ENCODE peak calls at places on chromosomes 3 and 15, in five cellular contexts. One of them, this sample, is unnamed.

GRCh38 chr3:86814918-86815655 is 175.9 kb downstream of the VGLL3 start:
- DNase-seq in activated CD4-positive, alpha-beta T cell treated with anti-CD3 and anti-CD28 coated beads, Interleukin-2, amount 50 U/mL, for 1 hour: no peak
- DNase-seq in astrocyte of the spinal cord: peak
- DNase-seq in fibroblast of mammary gland: no peak
- DNase-seq in activated naive CD4-positive, alpha-beta T cell treated with anti-CD3 and anti-CD28 coated beads, Interleukin-2, amount 10 ng/mL, durations not matched to agents 7 days and 5 days: no peak
- DNase-seq in this sample: no peak

GRCh38 chr3:72322264-72322976 is 525.8 kb downstream of the SHQ1 start:
- DNase-seq in fibroblast of mammary gland: no peak
- DNase-seq in activated CD4-positive, alpha-beta T cell treated with anti-CD3 and anti-CD28 coated beads, Interleukin-2, amount 50 U/mL, for 1 hour: no peak
- DNase-seq in astrocyte of the spinal cord: no peak
- DNase-seq in activated naive CD4-positive, alpha-beta T cell treated with anti-CD3 and anti-CD28 coated beads, Interleukin-2, amount 10 ng/mL, durations not matched to agents 7 days and 5 days: no peak
- DNase-seq in this sample: no peak

GRCh38 chr3:15794303-15794771 is 3.4 kb downstream of the ANKRD28 start:
- DNase-seq in astrocyte of the spinal cord: peak
- DNase-seq in activated naive CD4-positive, alpha-beta T cell treated with anti-CD3 and anti-CD28 coated beads, Interleukin-2, amount 10 ng/mL, durations not matched to agents 7 days and 5 days: no peak
- DNase-seq in activated CD4-positive, alpha-beta T cell treated with anti-CD3 and anti-CD28 coated beads, Interleukin-2, amount 50 U/mL, for 1 hour: no peak
- DNase-seq in fibroblast of mammary gland: peak
- DNase-seq in this sample: no peak

GRCh38 chr15:35690698-35691116 is 144.7 kb upstream of the DPH6 start:
- DNase-seq in activated naive CD4-positive, alpha-beta T cell treated with anti-CD3 and anti-CD28 coated beads, Interleukin-2, amount 10 ng/mL, durations not matched to agents 7 days and 5 days: no peak
- DNase-seq in astrocyte of the spinal cord: peak
- DNase-seq in activated CD4-positive, alpha-beta T cell treated with anti-CD3 and anti-CD28 coated beads, Interleukin-2, amount 50 U/mL, for 1 hour: no peak
- DNase-seq in fibroblast of mammary gland: peak
- DNase-seq in this sample: no peak

GRCh38 chr3:111616417-111617105 is 21.4 kb upstream of the ZBED2 start:
- DNase-seq in astrocyte of the spinal cord: no peak
- DNase-seq in activated naive CD4-positive, alpha-beta T cell treated with anti-CD3 and anti-CD28 coated beads, Interleukin-2, amount 10 ng/mL, durations not matched to agents 7 days and 5 days: peak
- DNase-seq in activated CD4-positive, alpha-beta T cell treated with anti-CD3 and anti-CD28 coated beads, Interleukin-2, amount 50 U/mL, for 1 hour: peak
- DNase-seq in fibroblast of mammary gland: no peak
- DNase-seq in this sample: peak

GRCh38 chr3:11120091-11120845 is 34.0 kb upstream of the HRH1 start:
- DNase-seq in astrocyte of the spinal cord: peak
- DNase-seq in activated CD4-positive, alpha-beta T cell treated with anti-CD3 and anti-CD28 coated beads, Interleukin-2, amount 50 U/mL, for 1 hour: no peak
- DNase-seq in fibroblast of mammary gland: no peak
- DNase-seq in activated naive CD4-positive, alpha-beta T cell treated with anti-CD3 and anti-CD28 coated beads, Interleukin-2, amount 10 ng/mL, durations not matched to agents 7 days and 5 days: no peak
- DNase-seq in this sample: no peak

GRCh38 chr3:197312431-197312830 is 14.0 kb upstream of the DLG1 start:
- DNase-seq in fibroblast of mammary gland: no peak
- DNase-seq in activated naive CD4-positive, alpha-beta T cell treated with anti-CD3 and anti-CD28 coated beads, Interleukin-2, amount 10 ng/mL, durations not matched to agents 7 days and 5 days: no peak
- DNase-seq in astrocyte of the spinal cord: no peak
- DNase-seq in activated CD4-positive, alpha-beta T cell treated with anti-CD3 and anti-CD28 coated beads, Interleukin-2, amount 50 U/mL, for 1 hour: no peak
- DNase-seq in this sample: no peak

GRCh38 chr3:175224051-175224450 is 364.9 kb downstream of the NAALADL2 start:
- DNase-seq in activated CD4-positive, alpha-beta T cell treated with anti-CD3 and anti-CD28 coated beads, Interleukin-2, amount 50 U/mL, for 1 hour: no peak
- DNase-seq in fibroblast of mammary gland: no peak
- DNase-seq in activated naive CD4-positive, alpha-beta T cell treated with anti-CD3 and anti-CD28 coated beads, Interleukin-2, amount 10 ng/mL, durations not matched to agents 7 days and 5 days: no peak
- DNase-seq in astrocyte of the spinal cord: no peak
- DNase-seq in this sample: no peak

GRCh38 chr3:47512416-47513124 is 942 bp downstream of the ELP6 start:
- DNase-seq in astrocyte of the spinal cord: peak
- DNase-seq in activated naive CD4-positive, alpha-beta T cell treated with anti-CD3 and anti-CD28 coated beads, Interleukin-2, amount 10 ng/mL, durations not matched to agents 7 days and 5 days: peak
- DNase-seq in fibroblast of mammary gland: peak
- DNase-seq in activated CD4-positive, alpha-beta T cell treated with anti-CD3 and anti-CD28 coated beads, Interleukin-2, amount 50 U/mL, for 1 hour: peak
- DNase-seq in this sample: peak

GRCh38 chr15:77546050-77546501 is 86.6 kb downstream of the LINGO1 start:
- DNase-seq in activated CD4-positive, alpha-beta T cell treated with anti-CD3 and anti-CD28 coated beads, Interleukin-2, amount 50 U/mL, for 1 hour: no peak
- DNase-seq in activated naive CD4-positive, alpha-beta T cell treated with anti-CD3 and anti-CD28 coated beads, Interleukin-2, amount 10 ng/mL, durations not matched to agents 7 days and 5 days: no peak
- DNase-seq in fibroblast of mammary gland: peak
- DNase-seq in astrocyte of the spinal cord: peak
- DNase-seq in this sample: no peak

This sample was measured in Jurkat, Clone E6-1.